ENCODE peak calls at places on chromosomes 11 and 22, in six cellular contexts. U is activated T-helper 1 cell treated with Interleukin-2 at 50 U/mL for 16 hours; R is choroid plexus epithelial cell; W is lung; G is stimulated activated CD4-positive, alpha-beta T cell treated with anti-CD3 and anti-CD28 coated beads, Interleukin-15, amount 100 ng/mL, for 1 hour; A is RPMI7951. P is an unnamed sample.

GRCh38 chr11:46686886-46687810 is 13.3 kb downstream of the ARHGAP1 start:
- DNase-seq in U (no peak), R (peak), W (no peak), G (no peak), A (peak), P (no peak)

GRCh38 chr11:124475265-124475664 is 29.8 kb upstream of the OR8B8 start:
- DNase-seq in U (no peak), R (no peak), W (no peak), G (no peak), A (no peak), P (no peak)

GRCh38 chr11:59523541-59523940 is 12.2 kb downstream of the OR4D9 start:
- DNase-seq in U (no peak), R (no peak), W (no peak), G (no peak), A (no peak), P (no peak)

GRCh38 chr11:29282088-29282487 is 734.7 kb downstream of the KCNA4 start:
- DNase-seq in U (no peak), R (peak), W (no peak), G (no peak), A (peak), P (no peak)

GRCh38 chr11:101792814-101793213 is 122.0 kb upstream of the CEP126 start:
- DNase-seq in U (no peak), R (no peak), W (no peak), G (no peak), A (no peak), P (no peak)

GRCh38 chr22:46972256-46972655 is 209.8 kb downstream of the TBC1D22A start:
- DNase-seq in U (no peak), R (no peak), W (no peak), G (no peak), A (no peak), P (no peak)

GRCh38 chr11:134765565-134765964 is 353.5 kb upstream of the B3GAT1 start:
- DNase-seq in U (no peak), R (no peak), W (no peak), G (no peak), A (no peak), P (no peak)

GRCh38 chr11:111021131-111021530 is 224.4 kb upstream of the POU2AF2 start:
- DNase-seq in U (no peak), R (peak), W (no peak), G (no peak), A (no peak), P (no peak)

GRCh38 chr11:18754308-18754707 is 28.3 kb upstream of the IGSF22 start:
- DNase-seq in U (no peak), R (peak), W (no peak), G (no peak), A (peak), P (no peak)

GRCh38 chr22:22133910-22134309 is 110.7 kb upstream of the VPREB1 start:
- DNase-seq in U (no peak), R (no peak), W (no peak), G (no peak), A (no peak), P (no peak)

GRCh38 chr11:87726511-87726910 is 448.7 kb downstream of the RAB38 start:
- DNase-seq in U (no peak), R (peak), W (no peak), G (no peak), A (no peak), P (no peak)

GRCh38 chr11:131495417-131495816 is 125.0 kb downstream of the NTM start:
- DNase-seq in U (no peak), R (no peak), W (no peak), G (no peak), A (no peak), P (no peak)

GRCh38 chr11:131649861-131650260 is 279.4 kb downstream of the NTM start:
- DNase-seq in U (no peak), R (no peak), W (no peak), G (no peak), A (no peak), P (no peak)

GRCh38 chr11:1479678-1480118 is 6.9 kb downstream of the MOB2 start:
- DNase-seq in U (no peak), R (no peak), W (no peak), G (no peak), A (no peak), P (no peak)

GRCh38 chr11:11250470-11250869 is 102.6 kb downstream of the CSNK2A3 start:
- DNase-seq in U (no peak), R (no peak), W (no peak), G (no peak), A (no peak), P (no peak)

GRCh38 chr11:124172076-124172475 is 11.1 kb upstream of the OR10D3 start:
- DNase-seq in U (no peak), R (no peak), W (no peak), G (no peak), A (no peak), P (no peak)

GRCh38 chr11:81203876-81204275 is 1529.8 kb downstream of the FAM181B start:
- DNase-seq in U (no peak), R (peak), W (no peak), G (no peak), A (no peak), P (no peak)

GRCh38 chr11:24163146-24163545 is 333.7 kb upstream of the LUZP2 start:
- DNase-seq in U (no peak), R (peak), W (no peak), G (no peak), A (no peak), P (no peak)

GRCh38 chr22:35631597-35631996 is 14.5 kb upstream of the MB start:
- DNase-seq in U (no peak), R (peak), W (no peak), G (peak), A (peak), P (no peak)

GRCh38 chr11:113193894-113194293 is 120.5 kb upstream of the TTC12 start:
- DNase-seq in U (no peak), R (peak), W (no peak), G (no peak), A (peak), P (no peak)

GRCh38 chr11:8033312-8033715 is 46.2 kb downstream of the EIF3F start:
- DNase-seq in U (peak), R (peak), W (peak), G (peak), A (peak), P (peak)

GRCh38 chr22:48737461-48738203 is 1090.0 kb downstream of the BRD1 start:
- DNase-seq in U (no peak), R (no peak), W (no peak), G (no peak), A (no peak), P (no peak)

GRCh38 chr22:40592352-40593113 is 44.0 kb downstream of the MRTFA start:
- DNase-seq in U (no peak), R (no peak), W (no peak), G (no peak), A (no peak), P (no peak)

GRCh38 chr11:12175694-12176241 is 65.4 kb downstream of the MICAL2 start:
- DNase-seq in U (no peak), R (peak), W (no peak), G (no peak), A (peak), P (no peak)

GRCh38 chr11:111388431-111388830 is 9.4 kb upstream of the POU2AF1 start:
- DNase-seq in U (no peak), R (no peak), W (no peak), G (no peak), A (no peak), P (no peak)

GRCh38 chr22:44422742-44423370 is 75.2 kb downstream of the RTL6 start:
- DNase-seq in U (no peak), R (no peak), W (no peak), G (no peak), A (no peak), P (no peak)

GRCh38 chr11:124864176-124864891 is 898 bp upstream of the ROBO3 start:
- DNase-seq in U (no peak), R (no peak), W (no peak), G (no peak), A (no peak), P (no peak)

GRCh38 chr11:66050581-66051231 is 1.5 kb upstream of the SF3B2 start:
- DNase-seq in U (no peak), R (no peak), W (no peak), G (no peak), A (no peak), P (no peak)

GRCh38 chr22:48042621-48043395 is 1280.4 kb downstream of the TBC1D22A start:
- DNase-seq in U (no peak), R (no peak), W (no peak), G (no peak), A (no peak), P (no peak)

GRCh38 chr11:126337472-126338241 is 17.8 kb upstream of the ST3GAL4 start:
- DNase-seq in U (no peak), R (no peak), W (no peak), G (no peak), A (no peak), P (no peak)

GRCh38 chr22:45163074-45163416 is 680 bp upstream of the NUP50 start:
- DNase-seq in U (no peak), R (peak), W (no peak), G (no peak), A (peak), P (no peak)

GRCh38 chr11:827146-827860 is 416 bp upstream of the CRACR2B start:
- DNase-seq in U (no peak), R (no peak), W (peak), G (no peak), A (no peak), P (no peak)

GRCh38 chr11:2271077-2271326 is 614 bp upstream of the ASCL2 start:
- DNase-seq in U (peak), R (no peak), W (peak), G (peak), A (no peak), P (no peak)